ENCODE peak calls at places on chromosome 18, in ten cellular contexts. S is IMR-90, M is bronchial epithelial cell, Y is AG04450, A is stomach, X is left ventricle myocardium inferior, P is tibial nerve, W is vagina, U is SK-N-SH, O is hepatocyte. H is an unnamed sample. For H3K27me3, the result is how much of the 10 kb centered on the place peaks cover.

GRCh38 chr18:32576296-32576916 is 105.7 kb upstream of the GAREM1 start:
- DNase-seq in S (peak), M (peak), Y (no peak), A (no peak), X (no peak), P (no peak), W (no peak), U (peak), O (peak), H (no peak)

GRCh38 chr18:75070625-75071483 is 138.1 kb downstream of the PTGR3 start:
- DNase-seq in S (peak), M (peak), Y (peak), A (peak), X (no peak), P (no peak), W (peak), U (no peak), O (peak), H (peak)

GRCh38 chr18:69580107-69580506 is 179.4 kb downstream of the DOK6 start:
- DNase-seq in S (peak), M (no peak), Y (no peak), A (no peak), X (no peak), P (no peak), W (no peak), U (no peak), O (no peak), H (no peak)

GRCh38 chr18:33946322-33946721 is 278.4 kb downstream of the NOL4 start:
- DNase-seq in S (no peak), M (peak), Y (no peak), A (no peak), X (no peak), P (no peak), W (no peak), U (no peak), O (no peak), H (no peak)

GRCh38 chr18:10131036-10131774 is 217.4 kb downstream of the VAPA start:
- DNase-seq in S (no peak), M (peak), Y (no peak), A (no peak), X (no peak), P (no peak), W (peak), U (peak), O (peak), H (no peak)

GRCh38 chr18:34322365-34323289 is 97.9 kb upstream of the NOL4 start:
- DNase-seq in S (peak), M (peak), Y (peak), A (peak), X (peak), P (no peak), W (no peak), U (peak), O (peak), H (peak)

GRCh38 chr18:38456253-38456652 is 890.7 kb upstream of the CELF4 start:
- DNase-seq in S (no peak), M (no peak), Y (no peak), A (no peak), X (no peak), P (no peak), W (no peak), U (no peak), O (no peak), H (no peak)

GRCh38 chr18:31446854-31447253 is 687 bp upstream of the DSG3 start:
- DNase-seq in S (no peak), M (no peak), Y (no peak), A (no peak), X (no peak), P (no peak), W (no peak), U (no peak), O (no peak), H (no peak)

GRCh38 chr18:60452424-60452823 is 79.8 kb upstream of the MC4R start:
- DNase-seq in S (peak), M (peak), Y (no peak), A (no peak), X (no peak), P (no peak), W (no peak), U (peak), O (no peak), H (no peak)

GRCh38 chr18:35386600-35387366 is 9.6 kb upstream of the ZNF396 start:
- DNase-seq in S (peak), M (peak), Y (peak), A (peak), X (peak), P (peak), W (no peak), U (peak), O (peak), H (peak)

GRCh38 chr18:37476182-37476581 is 89.4 kb downstream of the CELF4 start:
- DNase-seq in S (peak), M (peak), Y (no peak), A (no peak), X (no peak), P (no peak), W (no peak), U (peak), O (peak), H (no peak)

DNA sequence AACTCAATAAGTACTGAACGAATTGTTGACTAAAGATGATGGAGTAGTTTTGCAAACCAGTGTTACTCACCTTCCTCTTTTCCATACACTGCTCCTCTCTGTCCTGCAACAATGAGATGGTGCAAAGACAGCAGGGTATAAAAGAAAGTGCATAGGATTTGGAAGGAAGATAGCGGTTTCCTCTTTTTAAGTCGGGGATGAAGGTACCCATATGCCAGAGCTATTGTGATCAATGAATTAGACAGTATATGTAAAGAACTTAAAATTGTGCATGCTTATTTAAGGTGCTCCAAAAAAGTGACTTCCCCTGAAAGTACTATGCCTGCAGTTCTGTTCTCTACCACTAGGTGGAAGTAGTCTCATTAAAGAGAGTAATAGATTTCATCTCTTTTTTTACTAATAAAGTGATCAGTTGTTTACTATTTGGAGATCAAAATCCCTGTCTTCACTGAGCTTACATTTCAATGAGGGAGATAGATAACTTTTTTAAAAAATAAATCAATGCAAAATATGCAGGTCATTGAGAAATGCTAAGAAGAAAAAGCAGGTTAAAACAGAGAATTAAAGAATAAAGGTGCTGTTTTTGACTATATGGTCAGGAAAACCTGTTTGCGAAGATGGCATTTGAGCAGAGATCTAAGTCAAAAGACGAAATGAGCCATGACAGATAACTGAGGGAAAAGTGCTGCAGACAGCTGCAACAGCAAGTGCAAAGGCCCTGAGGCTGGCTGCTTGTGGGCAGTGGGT is 339.7 kb upstream of the SLC14A2 start:
- DNase-seq in S (peak), M (peak), Y (no peak), A (no peak), X (no peak), P (no peak), W (no peak), U (no peak), O (peak), H (no peak)
- TF ChIP-seq CTCF in S (peak), M (peak), Y (peak), A (peak), X (peak), P (peak), W (no peak), U (peak), O (peak), H (peak)

DNA sequence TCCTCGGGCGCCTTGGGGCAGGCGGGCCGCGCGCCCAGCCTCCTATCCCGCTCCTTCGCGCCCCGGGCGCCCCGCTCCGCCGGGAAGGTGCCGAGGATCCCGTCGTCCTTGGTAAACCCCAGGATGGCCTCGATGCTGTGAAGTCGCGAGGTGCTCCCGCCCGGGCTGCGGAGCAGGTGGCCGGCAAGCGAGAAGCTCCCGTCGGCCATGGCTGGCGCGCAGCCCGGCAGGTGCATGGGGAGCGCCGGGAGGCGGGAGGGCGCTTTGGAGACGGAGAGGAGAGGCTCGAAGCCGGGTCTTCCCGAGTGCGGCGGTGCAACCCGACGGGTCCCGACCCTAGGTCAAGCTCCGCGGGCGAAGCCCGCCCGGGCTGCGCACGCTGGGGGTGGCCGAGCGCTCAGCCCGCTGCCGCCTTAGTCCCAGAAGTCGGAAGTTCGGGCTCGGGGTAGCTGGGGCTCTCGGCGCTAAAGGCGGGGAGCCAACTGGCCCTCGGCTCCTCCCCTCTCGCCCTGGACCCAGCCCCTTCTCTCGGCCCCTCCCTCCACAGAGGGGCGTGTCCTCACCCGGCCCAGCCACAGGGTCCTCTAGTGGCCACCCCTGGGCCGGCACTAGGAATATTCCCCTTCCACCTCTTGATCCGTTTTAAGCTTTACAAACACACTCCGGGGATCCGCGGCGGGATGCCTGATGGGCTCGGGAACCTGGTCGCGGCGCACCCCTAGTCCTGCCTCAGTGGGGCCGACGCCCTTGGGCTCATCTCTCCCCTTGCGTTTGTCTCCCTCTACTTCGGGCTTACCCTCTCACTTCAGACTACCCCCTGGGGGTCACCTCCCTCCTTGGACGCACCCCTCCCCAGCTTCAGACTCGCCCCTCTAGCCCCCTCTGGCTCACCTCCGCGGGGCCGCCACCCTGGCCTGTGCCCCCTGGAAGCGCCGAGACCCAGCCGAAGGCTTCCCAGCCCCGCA is at the start of gene RAX:
- DNase-seq in S (no peak), M (no peak), Y (no peak), A (no peak), X (no peak), P (no peak), W (no peak), U (peak), O (peak), H (no peak)
- H3K27me3 ChIP-seq in S (half or more), M (half or more), Y (half or more), A (half or more), X (under half), P (half or more), W (under half), U (half or more), O (half or more), H (under half)

GRCh38 chr18:48977914-48978313 is 27.1 kb upstream of the SMAD7 start:
- DNase-seq in S (no peak), M (no peak), Y (no peak), A (no peak), X (no peak), P (no peak), W (no peak), U (no peak), O (no peak), H (no peak)

GRCh38 chr18:48973731-48974130 is 23.0 kb upstream of the SMAD7 start:
- DNase-seq in S (peak), M (peak), Y (no peak), A (no peak), X (no peak), P (no peak), W (no peak), U (no peak), O (peak), H (no peak)

GRCh38 chr18:48974304-48975220 is 23.8 kb upstream of the SMAD7 start:
- DNase-seq in S (no peak), M (no peak), Y (no peak), A (no peak), X (no peak), P (no peak), W (no peak), U (peak), O (peak), H (no peak)

GRCh38 chr18:48975817-48976649 is 25.3 kb upstream of the SMAD7 start:
- DNase-seq in S (peak), M (no peak), Y (no peak), A (peak), X (peak), P (no peak), W (no peak), U (peak), O (peak), H (peak)

DNA sequence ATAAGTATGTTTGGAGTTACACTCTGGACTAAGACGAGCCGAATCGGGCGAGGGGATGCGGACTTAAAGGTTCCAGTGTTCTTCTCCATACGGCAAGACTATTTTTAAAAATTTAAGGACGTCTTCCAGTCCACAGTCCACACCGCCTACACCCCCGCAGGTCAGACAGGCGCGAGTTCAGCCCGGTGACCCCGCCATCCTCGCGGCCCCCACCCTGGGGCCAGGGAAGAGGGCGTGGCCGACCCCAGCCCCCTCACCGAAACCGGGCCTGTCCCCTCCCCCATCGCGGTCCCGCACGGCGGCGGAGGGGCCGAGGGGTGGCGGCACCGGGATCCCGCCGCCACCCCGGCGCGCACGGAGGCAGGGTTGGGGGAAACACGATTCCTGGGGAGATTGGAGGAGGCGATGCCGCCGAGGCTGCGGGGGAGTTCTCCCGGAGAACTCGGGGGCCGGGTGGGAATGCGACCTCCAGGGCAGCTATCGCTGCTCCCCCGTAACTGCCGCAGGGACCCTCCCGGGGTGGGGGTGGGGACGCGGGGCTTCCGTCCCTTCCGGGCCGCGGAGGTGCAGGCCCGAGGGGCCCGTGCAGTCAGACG is 24.6 kb upstream of the SMAD7 start:
- DNase-seq in S (no peak), M (no peak), Y (no peak), A (no peak), X (no peak), P (no peak), W (no peak), U (no peak), O (no peak), H (no peak)
- H3K4me3 ChIP-seq in S (peak), M (peak), Y (peak), A (peak), X (peak), P (peak), W (peak), U (peak), O (peak), H (peak)

GRCh38 chr18:47283476-47283875 is 32.0 kb upstream of the SKOR2 start:
- DNase-seq in S (peak), M (peak), Y (no peak), A (no peak), X (no peak), P (no peak), W (no peak), U (peak), O (peak), H (no peak)
- TF ChIP-seq CTCF in S (peak), M (peak), Y (peak), A (peak), X (peak), P (no peak), W (no peak), U (peak), O (peak), H (peak)

GRCh38 chr18:77897606-77898005 is 648.0 kb downstream of the GALR1 start:
- DNase-seq in S (no peak), M (no peak), Y (no peak), A (no peak), X (no peak), P (no peak), W (no peak), U (no peak), O (no peak), H (no peak)
- H3K27me3 ChIP-seq in S (under half), M (under half), Y (under half), A (under half), X (half or more), P (under half), W (under half), U (under half), O (under half), H (under half)

GRCh38 chr18:12907258-12907925 is 23.4 kb upstream of the PTPN2 start:
- DNase-seq in S (peak), M (no peak), Y (no peak), A (no peak), X (no peak), P (no peak), W (no peak), U (no peak), O (no peak), H (no peak)

GRCh38 chr18:12911025-12911927 is 27.2 kb upstream of the PTPN2 start:
- DNase-seq in S (no peak), M (peak), Y (no peak), A (no peak), X (peak), P (no peak), W (no peak), U (no peak), O (peak), H (peak)

GRCh38 chr18:12908706-12909105 is 24.7 kb upstream of the PTPN2 start:
- DNase-seq in S (no peak), M (no peak), Y (no peak), A (no peak), X (no peak), P (no peak), W (no peak), U (no peak), O (no peak), H (no peak)

GRCh38 chr18:12906773-12907172 is 22.7 kb upstream of the PTPN2 start:
- DNase-seq in S (no peak), M (no peak), Y (no peak), A (no peak), X (no peak), P (no peak), W (no peak), U (no peak), O (no peak), H (no peak)

DNA sequence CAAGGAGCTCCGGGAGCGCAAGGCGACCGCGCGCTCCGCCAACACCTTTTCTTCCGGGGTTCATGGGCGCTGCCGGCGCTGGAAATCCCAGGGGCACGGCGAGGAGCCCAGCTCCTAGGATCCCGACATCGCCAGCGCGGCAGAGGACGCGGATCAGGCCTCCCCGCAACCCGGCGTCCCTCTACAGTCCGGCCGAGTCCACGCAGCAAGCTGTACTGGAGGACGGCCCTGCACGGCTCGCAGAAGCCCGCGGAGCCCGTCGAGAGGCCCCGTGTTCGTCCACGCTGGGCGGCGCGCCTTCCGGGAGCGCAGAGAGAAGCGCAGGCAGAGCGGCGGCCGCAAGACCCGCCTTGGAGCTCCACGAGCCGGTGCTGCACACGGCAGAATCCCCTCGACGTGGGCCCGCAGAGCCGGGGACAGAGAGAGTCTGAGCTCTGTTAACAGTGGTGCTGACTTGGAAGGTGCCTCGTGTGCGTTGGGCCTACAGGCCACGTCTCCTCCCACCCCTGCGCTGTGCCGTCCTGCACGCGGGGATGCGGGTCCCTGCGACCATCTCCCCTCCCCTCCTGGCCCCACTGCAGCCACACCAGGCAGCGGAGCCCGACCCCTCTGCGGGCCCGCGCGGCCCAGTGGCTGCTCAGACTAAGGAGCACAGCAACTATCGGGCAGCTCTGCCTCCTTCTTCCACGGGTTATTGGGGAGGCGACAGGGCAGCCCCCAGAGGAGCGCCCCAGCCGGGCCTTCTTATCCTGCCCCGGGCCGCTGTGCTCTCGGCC is 28.1 kb upstream of the PTPN2 start:
- DNase-seq in S (no peak), M (no peak), Y (no peak), A (no peak), X (no peak), P (no peak), W (no peak), U (no peak), O (no peak), H (no peak)
- H3K4me3 ChIP-seq in S (no peak), M (no peak), Y (no peak), A (peak), X (peak), P (peak), W (no peak), U (no peak), O (no peak), H (no peak)

GRCh38 chr18:22441638-22442037 is 23.9 kb upstream of the CTAGE1 start:
- DNase-seq in S (no peak), M (no peak), Y (no peak), A (no peak), X (no peak), P (no peak), W (no peak), U (no peak), O (no peak), H (no peak)
- TF ChIP-seq CTCF in S (no peak), M (no peak), Y (peak), A (no peak), X (no peak), P (no peak), W (no peak), U (no peak), O (no peak), H (peak)

DNA sequence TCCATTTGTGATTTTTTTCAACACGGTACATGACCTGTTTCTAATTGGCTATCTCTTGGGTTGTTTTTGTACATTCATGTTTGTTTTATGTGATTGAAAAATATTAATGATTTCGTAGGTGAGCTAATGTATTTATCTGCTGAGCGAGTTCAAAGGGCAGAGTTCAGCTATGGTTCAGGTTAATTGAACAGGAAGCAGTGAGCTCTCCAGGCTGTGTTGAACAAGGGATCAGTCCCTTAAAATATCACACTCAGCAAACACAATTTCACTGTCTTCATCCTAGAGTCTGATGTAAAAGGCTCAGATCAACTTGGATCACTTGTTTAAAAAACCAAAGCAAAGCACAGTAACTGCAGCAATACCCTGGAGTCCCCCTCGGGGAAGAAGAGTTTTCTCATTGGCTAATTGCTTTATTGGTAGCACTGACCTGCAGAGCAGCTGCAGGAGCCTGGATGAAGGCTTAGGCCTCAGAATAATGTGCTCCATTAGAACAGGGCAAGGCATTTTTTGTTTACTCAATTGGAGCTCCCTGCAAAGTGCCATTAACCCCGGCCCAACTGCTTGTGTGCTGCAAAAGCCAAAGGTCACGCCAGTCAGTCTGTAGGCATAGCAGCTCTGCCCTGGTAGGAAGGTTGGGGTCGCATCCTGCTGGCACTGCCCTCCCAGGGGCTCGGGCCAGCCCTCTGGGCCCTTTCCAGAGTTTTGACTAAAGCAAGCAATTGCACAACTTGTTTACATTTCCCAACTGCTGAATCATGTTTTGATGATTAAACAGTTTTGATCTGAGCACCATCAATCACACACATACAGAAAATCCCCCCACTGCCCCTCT is 10.5 kb downstream of the ONECUT2 start:
- DNase-seq in S (no peak), M (no peak), Y (no peak), A (no peak), X (no peak), P (no peak), W (no peak), U (peak), O (no peak), H (no peak)
- H3K27me3 ChIP-seq in S (under half), M (under half), Y (under half), A (under half), X (half or more), P (half or more), W (under half), U (under half), O (half or more), H (under half)

GRCh38 chr18:24052053-24052452 is 37.5 kb downstream of the TTC39C start:
- DNase-seq in S (no peak), M (peak), Y (no peak), A (no peak), X (no peak), P (no peak), W (no peak), U (no peak), O (peak), H (no peak)
- H3K4me3 ChIP-seq in S (no peak), M (no peak), Y (no peak), A (no peak), X (no peak), P (no peak), W (no peak), U (no peak), O (no peak), H (no peak)

H was measured in GM06990.